ENCODE peak calls at places on chromosomes 4 and X, in four cellular contexts. Y, L, E and G are unnamed samples.

GRCh38 chr4:987689-988513 is 1.1 kb downstream of the IDUA start:
- DNase-seq in E (no peak), L (no peak), Y (no peak), G (peak; percentile 58)

GRCh38 chr4:185437809-185438208 is 12.0 kb upstream of the UFSP2 start:
- DNase-seq in Y (no peak), L (no peak), E (no peak), G (no peak)

GRCh38 chr4:122232633-122233032 is 80.5 kb downstream of the BLTP1 start:
- DNase-seq in L (no peak), E (no peak), Y (no peak), G (no peak)

GRCh38 chr4:133148690-133149363 is at the start of gene PCDH10:
- DNase-seq in Y (peak; percentile 60), L (no peak), E (peak; percentile 2), G (peak; percentile 67)

GRCh38 chrX:34813618-34814017 is 129.0 kb upstream of the FAM47B start:
- DNase-seq in L (no peak), Y (no peak), E (no peak), G (no peak)

GRCh38 chr4:85180533-85180932 is 214.0 kb upstream of the WDFY3 start:
- DNase-seq in E (no peak), Y (no peak), L (peak; percentile 5), G (no peak)

GRCh38 chr4:179596621-179597020 is 2154.4 kb upstream of the AGA start:
- DNase-seq in Y (no peak), E (no peak), L (no peak), G (no peak)

GRCh38 chrX:48752498-48752897 is 9.0 kb upstream of the GLOD5 start:
- DNase-seq in L (no peak), Y (no peak), E (no peak), G (no peak)

GRCh38 chr4:182881928-182882327 is 35.3 kb downstream of the DCTD start:
- DNase-seq in L (no peak), Y (no peak), E (no peak), G (peak; percentile 79)

GRCh38 chr4:2991243-2991642 is 27.9 kb downstream of the GRK4 start:
- DNase-seq in E (no peak), L (no peak), Y (no peak), G (no peak)

GRCh38 chr4:186726440-186727148 is 2.9 kb upstream of the FAT1 start:
- DNase-seq in E (no peak), L (no peak), Y (no peak), G (peak; percentile 66)

GRCh38 chr4:23614284-23614892 is 275.5 kb downstream of the PPARGC1A start:
- DNase-seq in Y (no peak), L (no peak), E (no peak), G (no peak)

GRCh38 chr4:168632246-168632832 is 135.5 kb downstream of the PALLD start:
- DNase-seq in L (no peak), Y (no peak), E (no peak), G (no peak)

GRCh38 chrX:17922303-17922702 is 61.2 kb upstream of the RAI2 start:
- DNase-seq in Y (no peak), E (no peak), L (no peak), G (no peak)

GRCh38 chr4:1218892-1219552 is 29.9 kb downstream of the CTBP1 start:
- DNase-seq in Y (peak; percentile 83), E (no peak), L (peak; percentile 33), G (no peak)